ENCODE peak calls at places on chromosomes 11 and 22, in four cellular contexts. One of them, this sample, is unnamed. For H3K4me1, the result is how much of the 10 kb centered on the place peaks cover.

GRCh38 chr11:111938687-111939160 is 1.6 kb downstream of the DIXDC1 start:
- DNase-seq in left ventricle myocardium inferior: no peak
- DNase-seq in spleen: no peak
- DNase-seq in effector memory CD4-positive, alpha-beta T cell: no peak
- DNase-seq in this sample: no peak

GRCh38 chr11:83456075-83456474 is 169.9 kb upstream of the CCDC90B start:
- DNase-seq in left ventricle myocardium inferior: no peak
- DNase-seq in spleen: no peak
- DNase-seq in effector memory CD4-positive, alpha-beta T cell: no peak
- DNase-seq in this sample: no peak

GRCh38 chr11:126166413-126166812 is 45.0 kb downstream of the RPUSD4 start:
- DNase-seq in left ventricle myocardium inferior: peak
- DNase-seq in spleen: peak
- DNase-seq in effector memory CD4-positive, alpha-beta T cell: no peak
- DNase-seq in this sample: no peak

GRCh38 chr22:23179381-23180294 is 671 bp upstream of the BCR start:
- DNase-seq in left ventricle myocardium inferior: peak
- DNase-seq in spleen: peak
- DNase-seq in effector memory CD4-positive, alpha-beta T cell: no peak
- DNase-seq in this sample: peak

GRCh38 chr22:20514658-20515406 is 7.4 kb downstream of the MED15 start:
- DNase-seq in left ventricle myocardium inferior: no peak
- DNase-seq in spleen: no peak
- DNase-seq in effector memory CD4-positive, alpha-beta T cell: no peak
- DNase-seq in this sample: no peak

GRCh38 chr11:14934641-14935351 is 37.4 kb downstream of the CALCA start:
- DNase-seq in left ventricle myocardium inferior: no peak
- DNase-seq in spleen: no peak
- DNase-seq in effector memory CD4-positive, alpha-beta T cell: no peak
- DNase-seq in this sample: no peak

GRCh38 chr11:19963697-19964340 is 196.5 kb downstream of the DBX1 start:
- DNase-seq in left ventricle myocardium inferior: no peak
- DNase-seq in spleen: no peak
- DNase-seq in effector memory CD4-positive, alpha-beta T cell: no peak
- DNase-seq in this sample: no peak

GRCh38 chr22:49959782-49960158 is 802 bp upstream of the PIM3 start:
- DNase-seq in left ventricle myocardium inferior: no peak
- DNase-seq in spleen: no peak
- DNase-seq in effector memory CD4-positive, alpha-beta T cell: no peak
- DNase-seq in this sample: no peak

GRCh38 chr11:96393753-96394348 is 4.0 kb downstream of the JRKL start:
- DNase-seq in left ventricle myocardium inferior: no peak
- DNase-seq in spleen: no peak
- DNase-seq in effector memory CD4-positive, alpha-beta T cell: no peak
- DNase-seq in this sample: no peak

DNA sequence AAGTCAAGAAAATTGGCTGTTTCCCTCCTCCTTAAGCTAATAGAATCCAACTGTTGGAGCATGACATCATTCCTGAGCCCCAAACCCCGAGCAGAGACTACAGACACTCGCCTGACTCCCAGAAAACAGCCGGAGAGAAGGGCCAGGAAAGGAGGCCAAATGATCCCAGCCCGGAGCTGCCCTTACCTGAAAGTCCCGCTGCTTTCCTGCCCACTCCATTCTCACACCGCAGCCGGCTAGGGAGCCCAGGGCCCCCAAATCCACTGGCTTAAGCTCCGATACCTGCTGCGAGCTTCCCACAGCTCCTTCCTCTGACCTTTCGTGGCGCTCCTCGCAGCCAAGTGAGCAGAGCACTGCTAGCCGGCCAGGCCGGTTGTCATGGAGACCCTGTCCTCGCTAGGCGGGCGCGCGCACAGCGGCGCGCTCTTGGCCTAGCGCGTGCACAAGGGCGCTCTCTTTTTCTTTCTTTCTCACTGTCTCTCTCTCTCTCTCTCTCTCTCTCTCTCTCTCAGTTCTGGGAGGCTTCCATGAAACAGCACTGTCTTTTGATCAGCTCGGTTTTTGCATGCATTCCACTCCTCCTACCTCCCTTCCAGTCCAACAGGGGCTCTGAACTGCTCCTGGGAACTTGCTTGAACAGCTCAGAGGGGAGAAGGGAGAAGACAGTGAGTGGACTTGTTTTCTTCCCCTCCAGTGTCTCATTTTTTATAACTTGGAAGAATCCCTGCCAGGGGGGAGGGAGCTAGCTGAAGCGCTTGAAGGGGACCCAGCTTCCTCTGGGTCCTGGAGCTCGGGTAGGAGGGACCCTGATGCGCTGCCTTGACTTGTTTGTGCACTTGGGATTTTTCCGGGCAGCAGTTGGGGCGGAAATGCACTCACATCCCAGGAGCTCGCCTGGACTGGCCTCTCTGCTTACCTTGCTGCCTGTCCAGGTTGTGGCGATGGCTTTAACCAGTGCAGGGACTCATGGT is 100.4 kb upstream of the AKIP1 start:
- DNase-seq in left ventricle myocardium inferior: peak
- DNase-seq in spleen: peak
- DNase-seq in effector memory CD4-positive, alpha-beta T cell: no peak
- DNase-seq in this sample: peak
- H3K4me1 ChIP-seq in left ventricle myocardium inferior: half or more
- H3K4me1 ChIP-seq in spleen: under half
- H3K4me1 ChIP-seq in effector memory CD4-positive, alpha-beta T cell: under half
- H3K4me1 ChIP-seq in this sample: half or more

GRCh38 chr11:2489103-2489502 is 44.3 kb downstream of the KCNQ1 start:
- DNase-seq in left ventricle myocardium inferior: no peak
- DNase-seq in spleen: no peak
- DNase-seq in effector memory CD4-positive, alpha-beta T cell: no peak
- DNase-seq in this sample: no peak

GRCh38 chr11:2484576-2485125 is 39.8 kb downstream of the KCNQ1 start:
- DNase-seq in left ventricle myocardium inferior: no peak
- DNase-seq in spleen: no peak
- DNase-seq in effector memory CD4-positive, alpha-beta T cell: no peak
- DNase-seq in this sample: no peak

GRCh38 chr11:2482745-2483144 is 37.9 kb downstream of the KCNQ1 start:
- DNase-seq in left ventricle myocardium inferior: no peak
- DNase-seq in spleen: no peak
- DNase-seq in effector memory CD4-positive, alpha-beta T cell: no peak
- DNase-seq in this sample: no peak

GRCh38 chr11:2483426-2483825 is 38.6 kb downstream of the KCNQ1 start:
- DNase-seq in left ventricle myocardium inferior: no peak
- DNase-seq in spleen: no peak
- DNase-seq in effector memory CD4-positive, alpha-beta T cell: no peak
- DNase-seq in this sample: no peak

DNA sequence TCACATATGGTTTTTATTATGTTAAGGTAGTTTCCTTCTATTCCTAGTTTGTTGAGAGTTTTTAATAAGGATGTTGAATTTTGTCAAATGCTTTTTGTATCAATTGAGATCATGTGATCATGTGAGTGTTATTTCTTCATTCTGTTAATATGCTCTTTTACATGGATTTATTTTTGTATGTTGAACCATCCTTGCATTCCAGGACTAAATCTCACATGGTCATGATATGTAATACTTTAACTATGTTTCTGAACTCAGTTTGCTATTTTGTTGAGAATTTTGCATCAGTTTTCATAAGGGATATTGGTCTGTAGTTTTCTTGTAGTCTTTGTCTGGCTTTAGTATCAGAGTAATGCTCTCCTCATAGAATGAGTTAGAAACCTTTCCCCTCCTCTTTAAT is 43.2 kb downstream of the KCNQ1 start:
- DNase-seq in left ventricle myocardium inferior: no peak
- DNase-seq in spleen: no peak
- DNase-seq in effector memory CD4-positive, alpha-beta T cell: no peak
- DNase-seq in this sample: no peak
- H3K4me1 ChIP-seq in left ventricle myocardium inferior: under half
- H3K4me1 ChIP-seq in spleen: under half
- H3K4me1 ChIP-seq in effector memory CD4-positive, alpha-beta T cell: under half
- H3K4me1 ChIP-seq in this sample: under half

GRCh38 chr11:1758611-1759150 is 5.0 kb downstream of the CTSD start:
- DNase-seq in left ventricle myocardium inferior: no peak
- DNase-seq in spleen: no peak
- DNase-seq in effector memory CD4-positive, alpha-beta T cell: no peak
- DNase-seq in this sample: no peak
- H3K4me1 ChIP-seq in left ventricle myocardium inferior: half or more
- H3K4me1 ChIP-seq in spleen: half or more
- H3K4me1 ChIP-seq in effector memory CD4-positive, alpha-beta T cell: half or more
- H3K4me1 ChIP-seq in this sample: half or more

GRCh38 chr11:131859811-131860210 is 489.4 kb downstream of the NTM start:
- DNase-seq in left ventricle myocardium inferior: no peak
- DNase-seq in spleen: no peak
- DNase-seq in effector memory CD4-positive, alpha-beta T cell: no peak
- DNase-seq in this sample: no peak
- H3K4me1 ChIP-seq in left ventricle myocardium inferior: under half
- H3K4me1 ChIP-seq in spleen: under half
- H3K4me1 ChIP-seq in effector memory CD4-positive, alpha-beta T cell: under half
- H3K4me1 ChIP-seq in this sample: under half